ENCODE peak calls at places on chromosomes 1 and 21, in four cellular contexts. E, F, S and X are unnamed samples.
A peak's percentile ranks its signal among the peaks of the same experiment; 100 is the strongest.

GRCh38 chr1:38022810-38023209 is 10.3 kb downstream of the UTP11 start:
- DNase-seq in F (no peak), E (no peak), S (no peak), X (no peak)

GRCh38 chr1:243508303-243508713 is 252.5 kb downstream of the SDCCAG8 start:
- DNase-seq in E (no peak), S (no peak), F (no peak), X (no peak)

GRCh38 chr1:155000475-155000724 is 2.2 kb upstream of the ZBTB7B start:
- DNase-seq in F (no peak), E (no peak), S (no peak), X (peak; percentile 44)

GRCh38 chr1:64801851-64802523 is 57.1 kb downstream of the RAVER2 start:
- DNase-seq in S (no peak), F (no peak), E (no peak), X (no peak)

GRCh38 chr21:36883532-36884486 is 82.7 kb downstream of the HLCS start:
- DNase-seq in E (no peak), F (no peak), S (no peak), X (no peak)

GRCh38 chr1:20978413-20978812 is 191.3 kb upstream of the HP1BP3 start:
- DNase-seq in E (no peak), F (no peak), S (no peak), X (no peak)

GRCh38 chr1:3640113-3640932 is 9.6 kb downstream of the WRAP73 start:
- DNase-seq in S (no peak), F (no peak), E (no peak), X (no peak)

GRCh38 chr1:62131093-62131725 is 63.4 kb upstream of the L1TD1 start:
- DNase-seq in E (no peak), S (peak; percentile 67), F (peak; percentile 76), X (peak; percentile 65)

GRCh38 chr21:44067011-44067839 is 40.0 kb upstream of the PWP2 start:
- DNase-seq in F (no peak), S (no peak), E (no peak), X (no peak)

GRCh38 chr1:202968351-202968750 is 1.3 kb upstream of the CYB5R1 start:
- DNase-seq in E (no peak), F (no peak), S (no peak), X (no peak)

GRCh38 chr1:229129306-229130027 is 141.4 kb upstream of the RAB4A start:
- DNase-seq in F (no peak), E (no peak), S (no peak), X (no peak)

GRCh38 chr1:101105877-101106276 is 80.3 kb upstream of the DPH5 start:
- DNase-seq in E (no peak), S (no peak), F (no peak), X (no peak)

GRCh38 chr1:65572701-65573421 is 152.4 kb downstream of the LEPR start:
- DNase-seq in S (no peak), E (no peak), F (no peak), X (no peak)

GRCh38 chr1:227917081-227917950 is 30.4 kb downstream of the WNT9A start:
- DNase-seq in F (no peak), E (no peak), S (no peak), X (no peak)

GRCh38 chr1:162605225-162605927 is 26.9 kb upstream of the DDR2 start:
- DNase-seq in F (no peak), S (peak; percentile 29), E (no peak), X (no peak)

GRCh38 chr1:211482306-211482705 is 9.7 kb downstream of the RD3 start:
- DNase-seq in F (no peak), E (no peak), S (no peak), X (no peak)

GRCh38 chr1:165281207-165281901 is 75.2 kb downstream of the LMX1A start:
- DNase-seq in E (no peak), S (no peak), F (no peak), X (no peak)

GRCh38 chr1:4081806-4082645 is 182.0 kb upstream of the C1orf174 start:
- DNase-seq in S (no peak), F (no peak), E (no peak), X (no peak)